ENCODE peak calls at places on chromosome 4, in four cellular contexts. V is WTC11, U is HepG2, S is GM12878. X is an unnamed sample.

GRCh38 chr4:81698536-81698935 is 226.8 kb upstream of the RASGEF1B start:
- DNase-seq in V (no peak), U (no peak), S (no peak), X (no peak)

GRCh38 chr4:141711211-141711610 is 74.8 kb downstream of the IL15 start:
- DNase-seq in V (no peak), U (no peak), S (no peak), X (no peak)

GRCh38 chr4:40059362-40059761 is 2.7 kb downstream of the N4BP2 start:
- DNase-seq in V (no peak), U (no peak), S (no peak), X (no peak)

GRCh38 chr4:172547724-172548123 is 620.9 kb upstream of the GALNT7 start:
- DNase-seq in V (no peak), U (no peak), S (no peak), X (no peak)

GRCh38 chr4:139273835-139274234 is 6.2 kb downstream of the MGARP start:
- DNase-seq in V (no peak), U (no peak), S (no peak), X (no peak)

GRCh38 chr4:55793479-55793878 is 26.1 kb upstream of the EXOC1L start:
- DNase-seq in V (peak; percentile 26), U (no peak), S (no peak), X (no peak)

GRCh38 chr4:140809671-140810070 is 53.5 kb upstream of the TBC1D9 start:
- DNase-seq in V (no peak), U (no peak), S (no peak), X (no peak)

GRCh38 chr4:142984871-142985585 is 138.9 kb upstream of the INPP4B start:
- DNase-seq in V (peak; percentile 18), U (peak; percentile 23), S (no peak), X (no peak)

DNA sequence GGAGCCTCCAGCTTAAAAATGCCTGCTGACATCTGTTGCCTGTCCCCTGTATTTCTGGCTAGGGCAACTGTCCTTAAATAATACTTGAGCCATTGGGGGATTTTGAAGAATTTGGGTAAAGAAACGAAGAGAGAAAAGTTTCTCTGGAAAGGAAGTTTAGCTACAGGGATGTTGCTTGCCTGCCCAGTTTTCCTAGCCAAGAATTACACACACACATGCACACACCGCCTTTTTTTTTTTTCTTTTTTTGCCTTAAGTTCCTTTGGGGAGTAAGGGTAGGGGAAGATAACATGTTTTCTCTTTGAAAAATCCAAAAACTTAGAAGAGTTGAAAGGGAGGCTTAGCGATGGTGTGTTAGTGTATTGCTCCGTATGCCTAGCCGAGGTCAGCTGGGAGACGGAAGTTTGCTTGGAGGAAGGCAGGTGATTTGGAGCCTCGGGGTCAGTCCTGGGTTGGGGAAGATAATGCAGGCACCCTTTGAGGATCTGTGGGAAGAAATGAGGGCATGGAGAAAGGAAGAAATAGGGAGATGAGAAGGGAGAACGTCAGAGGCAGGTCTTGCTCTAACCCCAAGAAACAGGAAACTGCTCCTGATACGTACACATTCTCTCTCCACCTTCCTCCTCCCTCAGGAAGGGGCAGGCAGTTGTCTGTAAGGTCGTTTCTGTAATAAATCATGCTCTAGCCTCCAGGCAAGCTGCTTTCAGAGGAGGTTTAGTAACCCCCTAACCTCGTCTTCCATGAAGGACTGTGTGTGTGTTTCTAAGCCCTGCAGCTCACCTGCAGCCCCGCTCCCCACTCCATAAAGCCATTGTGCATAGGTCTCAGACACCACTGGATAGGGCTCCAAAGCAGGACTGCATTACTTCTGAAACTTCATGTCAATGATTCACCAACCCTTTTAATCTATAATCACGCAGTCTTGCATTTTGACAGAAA is 10.5 kb downstream of the KLF3 start:
- DNase-seq in V (no peak), U (peak; percentile 31), S (no peak), X (no peak)
- TF ChIP-seq TCF7 in V (no peak), U (no peak), S (no peak), X (no peak)

GRCh38 chr4:127523369-127523768 is 109.4 kb upstream of the INTU start:
- DNase-seq in V (no peak), U (no peak), S (no peak), X (peak; percentile 7)

GRCh38 chr4:127518022-127518421 is 114.7 kb upstream of the INTU start:
- DNase-seq in V (no peak), U (no peak), S (no peak), X (no peak)

GRCh38 chr4:127525585-127525984 is 107.2 kb upstream of the INTU start:
- DNase-seq in V (no peak), U (no peak), S (no peak), X (peak; percentile 35)

GRCh38 chr4:127521463-127521862 is 111.3 kb upstream of the INTU start:
- DNase-seq in V (no peak), U (no peak), S (no peak), X (no peak)
- TF ChIP-seq TCF7 in V (no peak), U (no peak), S (no peak), X (no peak)

DNA sequence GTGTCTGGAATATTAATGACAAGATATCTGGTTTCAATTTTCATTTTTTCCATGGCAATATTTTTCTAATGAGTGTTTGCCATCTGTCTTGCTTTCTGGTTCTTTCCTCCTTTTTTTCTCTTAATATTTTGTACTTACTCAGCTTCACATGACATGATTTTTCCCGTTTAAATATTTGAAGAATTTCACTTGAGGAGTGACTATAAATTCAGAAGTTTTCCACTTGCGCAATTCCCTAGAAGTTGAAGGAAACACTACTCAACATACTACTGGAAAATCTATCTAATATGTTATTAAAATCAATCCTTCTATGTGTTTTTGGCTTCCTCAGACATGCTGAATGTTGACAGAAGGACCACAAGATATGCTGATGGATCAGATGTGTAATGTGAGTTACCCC is 36.8 kb upstream of the BANK1 start:
- DNase-seq in V (no peak), U (no peak), S (no peak), X (no peak)
- TF ChIP-seq TCF7 in V (no peak), U (no peak), S (no peak), X (no peak)

GRCh38 chr4:74000301-74000700 is 1.8 kb upstream of the CXCL5 start:
- DNase-seq in V (no peak), U (no peak), S (no peak), X (no peak)

GRCh38 chr4:74009307-74009706 is 10.8 kb upstream of the CXCL5 start:
- DNase-seq in V (no peak), U (no peak), S (no peak), X (no peak)

GRCh38 chr4:74006009-74006476 is 7.6 kb upstream of the CXCL5 start:
- DNase-seq in V (no peak), U (no peak), S (no peak), X (no peak)

GRCh38 chr4:74004668-74005067 is 6.2 kb upstream of the CXCL5 start:
- DNase-seq in V (no peak), U (no peak), S (no peak), X (no peak)

GRCh38 chr4:74005528-74005927 is 7.1 kb upstream of the CXCL5 start:
- DNase-seq in V (no peak), U (peak; percentile 92), S (no peak), X (no peak)
- TF ChIP-seq TCF7 in V (no peak), U (peak; percentile 91), S (no peak), X (no peak)

GRCh38 chr4:8847764-8848163 is 23.9 kb downstream of the HMX1 start:
- DNase-seq in V (no peak), U (no peak), S (no peak), X (peak; percentile 13)
- TF ChIP-seq TCF7 in V (no peak), U (no peak), S (no peak), X (no peak)

DNA sequence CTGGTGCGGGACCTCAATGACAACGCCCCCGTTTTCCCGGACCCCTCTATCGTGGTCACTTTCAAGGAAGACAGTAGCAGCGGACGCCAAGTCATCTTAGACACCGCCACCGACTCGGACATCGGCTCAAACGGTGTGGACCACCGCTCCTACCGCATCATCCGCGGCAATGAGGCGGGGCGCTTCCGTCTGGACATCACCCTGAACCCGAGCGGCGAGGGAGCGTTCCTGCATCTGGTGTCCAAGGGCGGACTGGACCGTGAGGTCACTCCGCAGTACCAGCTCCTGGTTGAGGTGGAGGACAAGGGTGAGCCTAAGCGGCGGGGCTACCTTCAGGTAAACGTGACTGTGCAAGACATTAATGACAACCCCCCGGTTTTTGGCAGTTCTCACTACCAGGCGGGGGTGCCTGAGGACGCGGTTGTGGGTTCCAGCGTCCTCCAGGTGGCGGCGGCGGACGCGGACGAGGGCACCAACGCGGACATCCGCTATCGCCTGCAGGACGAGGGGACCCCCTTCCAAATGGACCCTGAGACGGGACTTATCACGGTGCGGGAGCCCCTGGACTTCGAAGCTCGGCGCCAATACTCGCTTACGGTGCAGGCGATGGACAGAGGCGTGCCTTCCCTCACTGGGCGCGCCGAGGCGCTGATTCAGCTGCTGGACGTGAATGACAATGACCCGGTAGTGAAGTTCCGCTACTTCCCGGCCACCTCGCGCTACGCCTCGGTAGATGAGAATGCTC is 2.2 kb downstream of the FAT4 start:
- DNase-seq in V (peak; percentile 54), U (no peak), S (no peak), X (no peak)
- TF ChIP-seq TCF7 in V (no peak), U (no peak), S (no peak), X (no peak)